ENCODE peak calls at places on chromosomes 16 and 17, in four cellular contexts. Y, U, E and Q are unnamed samples.
A peak's percentile ranks its signal among the peaks of the same experiment; 100 is the strongest.

GRCh38 chr16:4115209-4115940 is 867 bp downstream of the ADCY9 start:
- DNase-seq in U (peak; percentile 86), Y (peak; percentile 38), E (peak; percentile 76), Q (peak; percentile 76)

GRCh38 chr17:67542219-67543114 is 165.4 kb downstream of the PITPNC1 start:
- DNase-seq in Y (no peak), E (no peak), U (no peak), Q (no peak)

GRCh38 chr17:83124871-83125514 is 45.6 kb downstream of the METRNL start:
- DNase-seq in Y (no peak), E (peak; percentile 64), U (peak; percentile 57), Q (peak; percentile 7)

GRCh38 chr16:86387461-86388440 is 122.6 kb upstream of the FOXF1 start:
- DNase-seq in E (no peak), Y (no peak), U (no peak), Q (no peak)

GRCh38 chr17:39461911-39462641 is 790 bp downstream of the CDK12 start:
- DNase-seq in E (peak; percentile 62), Y (peak; percentile 22), U (no peak), Q (peak; percentile 68)

GRCh38 chr17:352421-353212 is at the start of gene RPH3AL:
- DNase-seq in U (peak; percentile 89), Y (no peak), E (no peak), Q (no peak)

GRCh38 chr17:80030730-80031410 is 4.8 kb downstream of the TBC1D16 start:
- DNase-seq in Y (no peak), U (peak; percentile 89), E (no peak), Q (no peak)

GRCh38 chr16:17409894-17410293 is 60.9 kb downstream of the XYLT1 start:
- DNase-seq in E (no peak), Y (no peak), U (no peak), Q (no peak)

GRCh38 chr16:4176794-4177438 is 60.7 kb upstream of the ADCY9 start:
- DNase-seq in U (no peak), Y (no peak), E (no peak), Q (no peak)

GRCh38 chr16:58393138-58393504 is 850 bp downstream of the GINS3 start:
- DNase-seq in Y (no peak), E (no peak), U (no peak), Q (no peak)

GRCh38 chr16:9996191-9996590 is 186.0 kb downstream of the GRIN2A start:
- DNase-seq in Y (no peak), E (no peak), U (no peak), Q (no peak)

GRCh38 chr16:17590711-17591654 is 120.2 kb upstream of the XYLT1 start:
- DNase-seq in Y (no peak), U (no peak), E (no peak), Q (no peak)

DNA sequence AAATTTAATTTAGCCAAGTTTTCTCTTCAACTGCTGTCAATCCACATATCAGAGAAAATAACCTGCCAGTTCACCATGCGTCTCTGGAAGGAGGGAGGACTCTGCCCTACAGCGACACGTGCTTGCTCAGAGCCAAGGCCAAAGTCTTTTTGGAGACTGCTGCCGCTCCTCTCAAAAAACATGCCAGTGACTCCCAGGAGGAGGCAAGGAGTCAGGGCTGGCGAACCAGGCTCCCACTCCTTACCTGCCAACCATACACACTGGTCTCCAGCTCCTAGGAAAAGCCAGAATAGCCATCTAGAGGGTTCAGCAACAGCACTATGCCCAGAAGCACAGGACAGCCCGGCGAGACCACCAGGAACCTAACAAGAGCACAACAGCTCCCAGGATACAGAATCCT is 73.0 kb downstream of the ANKRD11 start:
- DNase-seq in Y (no peak), U (no peak), E (no peak), Q (no peak)
- H3K4me1 ChIP-seq in Y (no peaks in the 10 kb centered on the region), U (peaks cover 28% of the 10 kb centered on the region), E (peaks cover 83% of the 10 kb centered on the region), Q (peaks cover 7% of the 10 kb centered on the region)

GRCh38 chr17:78541488-78542237 is 35.5 kb downstream of the DNAH17 start:
- DNase-seq in E (no peak), U (peak; percentile 18), Y (no peak), Q (no peak)

GRCh38 chr17:78535285-78536197 is 41.7 kb downstream of the DNAH17 start:
- DNase-seq in Y (no peak), U (peak; percentile 32), E (no peak), Q (no peak)

GRCh38 chr17:78537217-78537860 is 39.9 kb downstream of the DNAH17 start:
- DNase-seq in Y (no peak), U (peak; percentile 28), E (no peak), Q (no peak)

GRCh38 chr17:78538033-78538776 is 39.0 kb downstream of the DNAH17 start:
- DNase-seq in U (peak; percentile 12), Y (no peak), E (no peak), Q (no peak)

GRCh38 chr17:78539771-78540170 is 37.4 kb downstream of the DNAH17 start:
- DNase-seq in U (peak; percentile 43), E (no peak), Y (no peak), Q (no peak)
- H3K27ac ChIP-seq in U (no peak overlapping the region), E (no peak overlapping the region), Y (no peak overlapping the region), Q (no peak overlapping the region)

GRCh38 chr17:7261377-7262191 is 694 bp downstream of the CLDN7 start:
- DNase-seq in Y (no peak), U (peak; percentile 79), E (no peak), Q (no peak)
- H3K27me3 ChIP-seq in Y (peaks cover 21% of the 10 kb centered on the region), U (peaks cover 4% of the 10 kb centered on the region), E (peaks cover 60% of the 10 kb centered on the region), Q (peaks cover 17% of the 10 kb centered on the region)

GRCh38 chr16:68073902-68074760 is 11.0 kb upstream of the NFATC3 start:
- DNase-seq in E (no peak), Y (no peak), U (no peak), Q (peak; percentile 19)
- H3K4me1 ChIP-seq in E (no peaks in the 10 kb centered on the region), Y (no peaks in the 10 kb centered on the region), U (peaks cover 38% of the 10 kb centered on the region), Q (no peaks in the 10 kb centered on the region)

GRCh38 chr16:85167589-85168537 is 55.6 kb upstream of the CIBAR2 start:
- DNase-seq in U (no peak), Y (no peak), E (no peak), Q (no peak)

GRCh38 chr16:85168732-85169256 is 56.5 kb upstream of the CIBAR2 start:
- DNase-seq in Y (peak; percentile 80), U (no peak), E (peak; percentile 83), Q (peak; percentile 81)

GRCh38 chr16:85170066-85171003 is 58.1 kb upstream of the CIBAR2 start:
- DNase-seq in Y (no peak), E (no peak), U (no peak), Q (no peak)

GRCh38 chr16:85171004-85171808 is 58.9 kb upstream of the CIBAR2 start:
- DNase-seq in U (no peak), E (no peak), Y (no peak), Q (no peak)

DNA sequence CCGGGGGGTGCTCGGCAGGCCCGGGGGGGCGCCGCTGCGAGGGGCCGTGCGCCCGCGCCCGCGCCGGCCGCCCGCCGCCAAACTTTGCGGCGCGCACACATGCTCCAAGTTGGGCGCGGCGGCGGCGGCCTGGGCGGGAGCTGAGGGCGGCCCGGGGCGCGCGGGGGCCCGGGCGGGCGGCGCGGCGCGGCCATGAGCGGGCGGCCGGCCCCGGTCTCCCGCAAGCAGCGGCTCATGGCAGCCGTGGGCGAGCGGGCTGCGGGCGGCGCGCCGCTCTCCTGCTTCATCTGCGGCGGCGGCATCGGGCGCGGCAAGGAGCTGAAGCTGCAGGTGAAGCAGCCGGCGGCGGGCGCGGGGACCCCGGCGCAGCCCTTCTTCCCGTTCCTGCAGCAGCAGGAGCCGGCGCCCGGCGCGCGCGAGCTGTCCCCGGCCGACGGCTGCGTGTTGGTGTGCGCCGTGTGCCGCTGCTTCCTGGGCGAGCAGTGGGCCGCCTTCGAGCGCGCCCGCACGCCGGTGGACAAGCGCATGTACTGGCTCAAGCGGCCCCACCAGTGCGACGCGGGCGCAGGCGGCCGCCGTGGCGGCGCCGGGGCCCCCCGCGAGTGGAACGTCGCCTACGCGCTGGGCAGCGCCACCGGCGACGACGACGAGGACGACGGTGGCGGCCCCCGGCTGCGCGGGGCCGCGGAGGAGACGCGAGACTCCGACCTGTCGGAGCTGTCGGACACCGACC is 57.2 kb upstream of the CIBAR2 start:
- DNase-seq in U (no peak), E (no peak), Y (no peak), Q (no peak)
- H3K27ac ChIP-seq in U (no peak overlapping the region), E (peak overlapping the region; percentile 38), Y (peak overlapping the region; percentile 10), Q (no peak overlapping the region)

GRCh38 chr16:30030011-30030685 is 923 bp downstream of the TLCD3B start:
- DNase-seq in E (no peak), Y (no peak), U (no peak), Q (no peak)

GRCh38 chr16:30031477-30031918 is 427 bp upstream of the TLCD3B start:
- DNase-seq in E (no peak), Y (no peak), U (no peak), Q (no peak)

GRCh38 chr16:30030841-30031413 is at the start of gene TLCD3B:
- DNase-seq in U (no peak), Y (no peak), E (no peak), Q (no peak)

GRCh38 chr16:30033270-30033669 is 2.2 kb upstream of the TLCD3B start:
- DNase-seq in Y (no peak), E (no peak), U (no peak), Q (no peak)

GRCh38 chr16:30032083-30032819 is 1.2 kb upstream of the TLCD3B start:
- DNase-seq in U (no peak), Y (no peak), E (no peak), Q (no peak)
- H3K27me3 ChIP-seq in U (peaks cover 59% of the 10 kb centered on the region), Y (peaks cover 40% of the 10 kb centered on the region), E (peaks cover 91% of the 10 kb centered on the region), Q (peaks cover 28% of the 10 kb centered on the region)

GRCh38 chr17:82083009-82083408 is 15.0 kb downstream of the FASN start:
- DNase-seq in E (no peak), U (no peak), Y (no peak), Q (no peak)
- H3K4me1 ChIP-seq in E (no peaks in the 10 kb centered on the region), U (no peaks in the 10 kb centered on the region), Y (no peaks in the 10 kb centered on the region), Q (no peaks in the 10 kb centered on the region)